ENCODE peak calls at places on chromosomes 4 and X, in ten cellular contexts. D is stimulated activated CD4-positive, alpha-beta T cell treated with anti-CD3 and anti-CD28 coated beads, Interleukin-15, amount 100 ng/mL, for 1 hour; P is activated CD8-positive, alpha-beta T cell treated with anti-CD3 and anti-CD28 coated beads, Interleukin-2, amount 10 ng/mL, durations not matched to agents 7 days and 5 days; L is cardiac muscle cell; H is AG20443; Y is CD8-positive, alpha-beta memory T cell; G is D341Med; I is amygdala; T is head of caudate nucleus; V is A673. Z is an unnamed sample.

GRCh38 chr4:176789955-176790354 is 2.8 kb downstream of the VEGFC start:
- DNase-seq in H (peak), G (peak), D (no peak), V (peak), L (peak), I (no peak), P (no peak), T (no peak), Y (no peak), Z (no peak)

GRCh38 chr4:48268956-48269860 is at the start of gene TEC:
- DNase-seq in P (peak), G (no peak), Y (peak), T (no peak), V (peak), L (no peak), I (no peak), D (no peak), H (peak), Z (peak)

GRCh38 chr4:87268401-87268800 is 48.0 kb upstream of the KLHL8 start:
- DNase-seq in P (no peak), T (no peak), D (no peak), G (no peak), H (no peak), Y (no peak), I (no peak), L (no peak), V (no peak), Z (no peak)

GRCh38 chrX:47514553-47515235 is 31.7 kb upstream of the ZNF41 start:
- DNase-seq in D (no peak), V (no peak), G (no peak), I (no peak), T (no peak), P (no peak), H (peak), L (peak), Y (no peak), Z (no peak)

GRCh38 chr4:75708218-75708691 is 16.1 kb upstream of the USO1 start:
- DNase-seq in Y (peak), H (no peak), T (no peak), D (peak), G (no peak), P (peak), V (no peak), L (no peak), I (no peak), Z (peak)

GRCh38 chr4:13548059-13548983 is 4.0 kb upstream of the NKX3-2 start:
- DNase-seq in G (no peak), V (peak), D (no peak), H (no peak), Y (no peak), T (no peak), I (no peak), L (no peak), P (no peak), Z (no peak)

GRCh38 chr4:4386736-4387392 is at the start of gene NSG1:
- DNase-seq in I (no peak), P (peak), G (peak), Y (peak), D (peak), L (peak), V (peak), T (peak), H (peak), Z (peak)

GRCh38 chr4:165743422-165743821 is 129.6 kb upstream of the TLL1 start:
- DNase-seq in G (no peak), I (no peak), V (no peak), L (no peak), P (no peak), D (no peak), Y (no peak), T (no peak), H (no peak), Z (no peak)

GRCh38 chrX:53128097-53128749 is 34.3 kb downstream of the KANTR start:
- DNase-seq in L (no peak), I (no peak), T (no peak), Y (no peak), P (no peak), H (peak), G (no peak), D (no peak), V (no peak), Z (no peak)

GRCh38 chr4:183140911-183141320 is 41.9 kb downstream of the WWC2 start:
- DNase-seq in P (no peak), G (no peak), L (peak), I (no peak), V (peak), D (no peak), T (no peak), H (peak), Y (no peak), Z (no peak)

GRCh38 chr4:120769227-120769626 is 153.3 kb downstream of the PRDM5 start:
- DNase-seq in T (no peak), I (no peak), L (peak), H (peak), G (no peak), V (no peak), D (no peak), Y (no peak), P (no peak), Z (no peak)

GRCh38 chrX:48474581-48474980 is 1.4 kb upstream of the FTSJ1 start:
- DNase-seq in G (no peak), H (no peak), Y (no peak), D (no peak), T (no peak), P (no peak), L (no peak), I (no peak), V (no peak), Z (no peak)

GRCh38 chr4:52912608-52913007 is 50.5 kb downstream of the RASL11B start:
- DNase-seq in G (no peak), V (no peak), Y (no peak), T (no peak), P (no peak), I (no peak), D (no peak), H (peak), L (peak), Z (no peak)

GRCh38 chr4:186724861-186725419 is 1.3 kb upstream of the FAT1 start:
- DNase-seq in P (no peak), T (peak), Y (no peak), V (peak), L (peak), I (no peak), G (no peak), D (no peak), H (no peak), Z (no peak)

GRCh38 chr4:66750273-66750672 is 795.0 kb downstream of the CENPC start:
- DNase-seq in D (no peak), V (no peak), Y (no peak), G (no peak), L (no peak), H (no peak), P (no peak), I (no peak), T (no peak), Z (no peak)

GRCh38 chr4:73844806-73845205 is 8.3 kb upstream of the PF4V1 start:
- DNase-seq in D (no peak), G (no peak), P (no peak), V (no peak), I (no peak), Y (no peak), T (no peak), H (no peak), L (no peak), Z (no peak)

Z was measured in naive thymus-derived CD8-positive, alpha-beta T cell.